ENCODE peak calls at places on chromosomes 16 and 17, in ten cellular contexts. U is uterus, T is H9, Q is EL, Y is body of pancreas, C is T-helper 9 cell, P is iris pigment epithelial cell, K is amniotic stem cell, G is immature natural killer cell, X is germinal center. R is an unnamed sample.
A peak's percentile ranks its signal among the peaks of the same experiment; 100 is the strongest.

GRCh38 chr17:3030096-3030495 is 33.3 kb downstream of the OR1D5 start:
- DNase-seq in X (no peak), Q (peak; percentile 76), K (no peak), G (no peak), U (no peak), C (no peak), P (peak; percentile 86), Y (no peak), T (no peak), R (no peak)

GRCh38 chr16:84840687-84841627 is 21.2 kb downstream of the CRISPLD2 start:
- DNase-seq in G (no peak), K (no peak), X (no peak), Q (no peak), C (no peak), Y (no peak), U (no peak), T (no peak), P (no peak), R (no peak)

GRCh38 chr16:76749780-76750375 is 441.1 kb upstream of the MON1B start:
- DNase-seq in T (no peak), X (no peak), Y (no peak), U (no peak), C (no peak), P (no peak), Q (no peak), G (no peak), K (no peak), R (no peak)

GRCh38 chr16:2177561-2177960 is 18.8 kb downstream of the CASKIN1 start:
- DNase-seq in X (no peak), C (no peak), G (no peak), Q (no peak), P (no peak), T (no peak), U (no peak), K (no peak), Y (no peak), R (no peak)

GRCh38 chr16:86751081-86752030 is 173.0 kb downstream of the FOXL1 start:
- DNase-seq in T (no peak), Q (peak; percentile 91), U (no peak), G (no peak), Y (no peak), K (peak; percentile 66), C (no peak), P (peak; percentile 75), X (no peak), R (no peak)

GRCh38 chr17:59830007-59830630 is 62.6 kb downstream of the TUBD1 start:
- DNase-seq in Q (peak; percentile 73), P (peak; percentile 77), K (no peak), Y (no peak), G (no peak), T (no peak), C (no peak), U (no peak), X (no peak), R (no peak)

GRCh38 chr17:73820686-73821448 is 176.6 kb upstream of the SDK2 start:
- DNase-seq in G (peak; percentile 12), T (peak; percentile 94), Q (no peak), K (no peak), P (no peak), C (no peak), U (no peak), X (no peak), Y (no peak), R (no peak)

GRCh38 chr16:84232060-84232459 is 7.8 kb downstream of the KCNG4 start:
- DNase-seq in P (no peak), X (no peak), U (no peak), Y (no peak), T (no peak), C (no peak), Q (no peak), K (no peak), G (no peak), R (no peak)

GRCh38 chr17:28878158-28878910 is 19.2 kb downstream of the FLOT2 start:
- DNase-seq in Y (no peak), Q (peak; percentile 31), K (no peak), C (no peak), G (no peak), X (no peak), U (no peak), P (peak; percentile 31), T (no peak), R (no peak)

GRCh38 chr16:73124097-73124652 is 76.2 kb upstream of the ZFHX3 start:
- DNase-seq in P (peak; percentile 56), T (no peak), K (no peak), U (no peak), X (no peak), G (no peak), C (no peak), Y (no peak), Q (no peak), R (no peak)

GRCh38 chr16:74372369-74372768 is 3.7 kb upstream of the NPIPB15 start:
- DNase-seq in P (no peak), G (no peak), Y (no peak), T (no peak), K (no peak), U (no peak), C (no peak), Q (no peak), X (no peak), R (no peak)

GRCh38 chr17:11488407-11488806 is 109.9 kb upstream of the DNAH9 start:
- DNase-seq in C (no peak), P (no peak), T (no peak), Q (no peak), X (no peak), G (no peak), U (no peak), K (no peak), Y (no peak), R (no peak)

GRCh38 chr17:82028966-82029365 is 2.5 kb upstream of the RAC3 start:
- DNase-seq in Q (no peak), K (no peak), Y (no peak), X (no peak), P (no peak), U (no peak), G (no peak), T (no peak), C (no peak), R (no peak)

GRCh38 chr17:46782250-46782953 is 36.1 kb downstream of the WNT3 start:
- DNase-seq in C (no peak), U (no peak), T (peak; percentile 80), Y (peak; percentile 74), G (no peak), P (peak; percentile 33), K (no peak), X (peak; percentile 30), Q (peak; percentile 48), R (peak; percentile 65)

GRCh38 chr16:67966549-67967182 is 1.8 kb downstream of the SLC12A4 start:
- DNase-seq in C (no peak), U (no peak), K (no peak), Y (no peak), G (no peak), P (peak; percentile 53), T (peak; percentile 88), X (no peak), Q (peak; percentile 75), R (no peak)

GRCh38 chr17:64291268-64291851 is 28.3 kb upstream of the TEX2 start:
- DNase-seq in X (no peak), C (no peak), Y (no peak), U (no peak), G (no peak), K (no peak), Q (no peak), T (no peak), P (no peak), R (peak; percentile 27)

GRCh38 chr17:5545051-5545987 is 39.0 kb downstream of the NLRP1 start:
- DNase-seq in U (no peak), Y (no peak), X (no peak), C (no peak), G (no peak), P (peak; percentile 13), Q (no peak), K (no peak), T (no peak), R (no peak)

GRCh38 chr16:81292936-81293335 is 21.8 kb upstream of the GAN start:
- DNase-seq in P (no peak), U (no peak), K (no peak), T (no peak), X (no peak), G (no peak), Y (no peak), C (no peak), Q (no peak), R (no peak)

GRCh38 chr16:47625115-47625567 is 164.0 kb downstream of the PHKB start:
- DNase-seq in C (no peak), P (no peak), G (no peak), T (no peak), U (no peak), Q (no peak), X (no peak), K (no peak), Y (no peak), R (no peak)

GRCh38 chr16:51569204-51569911 is 418.3 kb upstream of the SALL1 start:
- DNase-seq in T (no peak), X (no peak), C (no peak), Q (peak; percentile 28), Y (no peak), U (no peak), G (no peak), K (no peak), P (peak; percentile 28), R (no peak)

GRCh38 chr17:6534846-6535514 is 21.4 kb downstream of the PITPNM3 start:
- DNase-seq in C (no peak), Y (no peak), Q (no peak), T (peak; percentile 25), U (no peak), P (no peak), X (no peak), K (no peak), G (no peak), R (no peak)

GRCh38 chr16:61836804-61837398 is 199.3 kb downstream of the CDH8 start:
- DNase-seq in Y (no peak), T (no peak), K (no peak), Q (peak; percentile 30), G (no peak), U (no peak), X (no peak), C (no peak), P (no peak), R (no peak)

GRCh38 chr17:12398636-12399035 is 267.1 kb upstream of the MYOCD start:
- DNase-seq in P (no peak), X (no peak), G (no peak), Q (no peak), U (peak; percentile 29), Y (no peak), T (no peak), K (no peak), C (no peak), R (no peak)

GRCh38 chr16:13912891-13913290 is 7.1 kb upstream of the ERCC4 start:
- DNase-seq in C (no peak), G (no peak), U (no peak), T (no peak), K (no peak), P (no peak), Y (no peak), Q (no peak), X (no peak), R (no peak)

GRCh38 chr17:12047977-12048376 is 27.3 kb downstream of the MAP2K4 start:
- DNase-seq in Q (peak; percentile 37), X (no peak), U (no peak), P (peak; percentile 40), Y (no peak), T (no peak), K (no peak), C (no peak), G (no peak), R (no peak)

GRCh38 chr17:29089601-29090044 is 46.7 kb downstream of the PIPOX start:
- DNase-seq in P (no peak), U (no peak), G (no peak), K (no peak), X (no peak), Y (no peak), C (no peak), T (no peak), Q (no peak), R (no peak)

GRCh38 chr17:48636177-48637018 is 10.2 kb upstream of the HOXB9 start:
- DNase-seq in C (peak; percentile 67), X (peak; percentile 81), Y (peak; percentile 53), Q (peak; percentile 77), U (peak; percentile 46), P (peak; percentile 22), T (peak; percentile 99), K (no peak), G (peak; percentile 52), R (peak; percentile 99)

GRCh38 chr17:75557852-75558665 is 29.5 kb upstream of the MYO15B start:
- DNase-seq in K (no peak), P (no peak), C (no peak), X (no peak), U (no peak), T (no peak), G (no peak), Y (peak; percentile 54), Q (no peak), R (no peak)